ENCODE peak calls at places on chromosomes 2 and 18, in five cellular contexts. S, E, N, T and L are unnamed samples. For H3K4me1, the result is how much of the 10 kb centered on the place peaks cover.

GRCh38 chr18:6055711-6056110 is 160.4 kb upstream of the TMEM200C start:
- DNase-seq in E (no peak), S (no peak), N (peak), T (no peak), L (no peak)

GRCh38 chr18:34740101-34740500 is 30.0 kb downstream of the DTNA start:
- DNase-seq in N (no peak), E (no peak), S (no peak), T (no peak), L (no peak)

GRCh38 chr2:157751462-157752058 is 122.9 kb upstream of the ACVR1C start:
- DNase-seq in S (peak), E (no peak), T (no peak), N (peak), L (peak)

GRCh38 chr2:171706152-171706803 is 19.0 kb downstream of the DYNC1I2 start:
- DNase-seq in T (no peak), N (peak), S (peak), E (no peak), L (no peak)

GRCh38 chr2:120954939-120955338 is 219.3 kb downstream of the GLI2 start:
- DNase-seq in E (no peak), T (no peak), N (no peak), S (no peak), L (no peak)

GRCh38 chr2:207356604-207357003 is 173.2 kb upstream of the CREB1 start:
- DNase-seq in E (no peak), T (no peak), N (no peak), S (no peak), L (no peak)

GRCh38 chr2:189302274-189302948 is 122.8 kb upstream of the COL5A2 start:
- DNase-seq in N (peak), T (no peak), E (no peak), S (no peak), L (no peak)

GRCh38 chr2:3299130-3299529 is 78.5 kb downstream of the EIPR1 start:
- DNase-seq in E (peak), S (no peak), N (no peak), T (peak), L (peak)

GRCh38 chr2:147588191-147588590 is 256.6 kb upstream of the ACVR2A start:
- DNase-seq in S (no peak), E (no peak), T (no peak), N (peak), L (no peak)

GRCh38 chr18:76488190-76488589 is 6.9 kb downstream of the ZNF516 start:
- DNase-seq in S (no peak), T (no peak), N (no peak), E (no peak), L (no peak)

GRCh38 chr2:101830555-101830954 is 133.0 kb downstream of the MAP4K4 start:
- DNase-seq in N (peak), E (no peak), S (no peak), T (no peak), L (no peak)

GRCh38 chr2:219637842-219638185 is 10.4 kb downstream of the SLC4A3 start:
- DNase-seq in S (no peak), N (no peak), T (no peak), E (no peak), L (no peak)

GRCh38 chr2:200616193-200616592 is 30.4 kb downstream of the AOX1 start:
- DNase-seq in N (no peak), T (no peak), E (no peak), S (no peak), L (no peak)

GRCh38 chr2:3667151-3667631 is 9.2 kb downstream of the ALLC start:
- DNase-seq in E (no peak), N (no peak), T (no peak), S (no peak), L (no peak)

GRCh38 chr2:109348645-109349554 is 219.9 kb downstream of the SH3RF3 start:
- DNase-seq in T (no peak), N (no peak), S (no peak), E (no peak), L (no peak)

GRCh38 chr18:70423988-70424387 is 135.1 kb downstream of the SOCS6 start:
- DNase-seq in S (no peak), T (no peak), N (peak), E (no peak), L (no peak)

GRCh38 chr2:202541137-202541536 is 93.6 kb upstream of the FAM117B start:
- DNase-seq in T (no peak), E (no peak), N (no peak), S (no peak), L (no peak)

GRCh38 chr18:21980744-21981143 is 188.6 kb upstream of the GATA6 start:
- DNase-seq in S (no peak), N (no peak), T (no peak), E (no peak), L (no peak)

GRCh38 chr18:23243178-23243577 is 107.9 kb downstream of the CABLES1 start:
- DNase-seq in S (peak), N (no peak), E (no peak), T (peak), L (no peak)

GRCh38 chr18:32920796-32921787 is 148.3 kb upstream of the KLHL14 start:
- DNase-seq in T (no peak), E (no peak), N (peak), S (no peak), L (no peak)

GRCh38 chr2:149313512-149313972 is 16.8 kb upstream of the LYPD6 start:
- DNase-seq in T (no peak), S (peak), N (peak), E (no peak), L (no peak)

GRCh38 chr2:60710707-60711106 is 45.4 kb upstream of the PAPOLG start:
- DNase-seq in N (no peak), T (no peak), S (no peak), E (no peak), L (no peak)

GRCh38 chr2:54088191-54088634 is 27.2 kb upstream of the ACYP2 start:
- DNase-seq in T (no peak), S (no peak), N (no peak), E (no peak), L (no peak)

GRCh38 chr2:61074100-61074499 is 8.4 kb downstream of the SANBR start:
- DNase-seq in T (no peak), N (no peak), S (no peak), E (no peak), L (no peak)

GRCh38 chr2:37711308-37711731 is 39.9 kb upstream of the CDC42EP3 start:
- DNase-seq in N (peak), S (no peak), E (no peak), T (peak), L (peak)

GRCh38 chr2:69482471-69482870 is 45.2 kb upstream of the NFU1 start:
- DNase-seq in N (no peak), E (no peak), S (peak), T (no peak), L (no peak)

DNA sequence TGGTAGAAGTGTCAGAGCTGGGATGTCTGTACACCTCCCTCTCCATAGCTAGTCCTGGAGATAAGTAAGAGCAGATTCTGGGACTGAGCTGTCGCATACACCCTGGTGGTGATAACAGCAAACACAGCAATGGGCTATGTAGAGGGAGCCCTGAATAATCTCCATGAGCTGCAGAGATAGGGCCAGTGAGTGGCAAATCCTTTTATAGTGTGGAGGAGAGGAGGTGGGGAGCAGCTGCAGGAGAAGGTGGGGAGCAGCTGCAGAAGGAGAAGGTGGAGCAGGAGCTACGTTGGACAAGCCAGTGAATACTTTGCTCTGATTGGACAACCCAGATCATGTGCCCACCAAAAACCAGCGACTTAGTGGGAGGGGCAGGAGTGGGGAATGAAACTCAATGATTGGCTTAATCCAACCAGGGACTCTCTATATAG is 85.5 kb downstream of the TMEM247 start:
- DNase-seq in T (no peak), E (no peak), N (no peak), S (peak), L (no peak)
- H3K4me1 ChIP-seq in T (under half), E (half or more), N (under half), S (half or more), L (under half)

GRCh38 chr18:55479656-55480420 is 108.2 kb downstream of the TCF4 start:
- DNase-seq in E (no peak), N (no peak), T (no peak), S (no peak), L (no peak)

GRCh38 chr18:55477537-55478300 is 110.3 kb downstream of the TCF4 start:
- DNase-seq in S (peak), N (peak), E (no peak), T (no peak), L (no peak)

GRCh38 chr18:55475916-55476315 is 112.1 kb downstream of the TCF4 start:
- DNase-seq in S (no peak), E (no peak), T (no peak), N (no peak), L (no peak)

GRCh38 chr18:55475467-55475866 is 112.5 kb downstream of the TCF4 start:
- DNase-seq in S (no peak), T (no peak), N (no peak), E (no peak), L (no peak)

GRCh38 chr18:55478301-55478660 is 109.7 kb downstream of the TCF4 start:
- DNase-seq in N (no peak), E (no peak), S (no peak), T (no peak), L (no peak)
- H3K4me3 ChIP-seq in N (peak), E (peak), S (peak), T (peak), L (no peak)

GRCh38 chr2:25672500-25673169 is 742 bp downstream of the DTNB start:
- DNase-seq in E (peak), S (peak), N (peak), T (peak), L (peak)

GRCh38 chr2:25677877-25678276 is 4.5 kb upstream of the DTNB start:
- DNase-seq in T (no peak), N (no peak), S (no peak), E (no peak), L (no peak)

GRCh38 chr2:25673170-25674002 is at the start of gene DTNB:
- DNase-seq in N (peak), E (peak), T (peak), S (peak), L (peak)

GRCh38 chr2:25671622-25672021 is 1.8 kb downstream of the DTNB start:
- DNase-seq in T (no peak), E (no peak), S (no peak), N (peak), L (no peak)

GRCh38 chr2:25674003-25674362 is 606 bp upstream of the DTNB start:
- DNase-seq in N (no peak), E (no peak), S (no peak), T (no peak), L (no peak)
- H3K4me1 ChIP-seq in N (under half), E (under half), S (under half), T (under half), L (under half)

DNA sequence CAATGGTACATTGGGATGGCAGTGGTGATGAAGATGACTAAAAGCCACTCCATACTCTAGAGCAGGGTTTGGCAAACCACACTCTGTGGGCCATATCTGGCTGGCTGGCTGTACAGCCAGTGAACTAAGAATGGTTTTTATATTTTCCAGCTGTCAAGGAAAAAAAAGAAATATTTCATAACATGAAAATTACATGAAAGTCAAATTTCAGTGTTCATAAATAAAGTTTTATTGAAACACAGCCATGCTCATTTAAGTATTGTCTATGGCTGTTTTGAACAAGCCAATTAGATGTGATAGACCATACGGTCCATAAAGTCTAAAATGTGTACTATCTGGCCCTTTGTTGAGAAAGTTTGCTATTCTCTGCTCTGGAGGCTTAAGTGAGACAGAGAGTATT is 1.5 kb downstream of the TTC21B start:
- DNase-seq in E (no peak), T (no peak), S (no peak), N (no peak), L (no peak)
- H3K4me3 ChIP-seq in E (no peak), T (peak), S (peak), N (peak), L (peak)

DNA sequence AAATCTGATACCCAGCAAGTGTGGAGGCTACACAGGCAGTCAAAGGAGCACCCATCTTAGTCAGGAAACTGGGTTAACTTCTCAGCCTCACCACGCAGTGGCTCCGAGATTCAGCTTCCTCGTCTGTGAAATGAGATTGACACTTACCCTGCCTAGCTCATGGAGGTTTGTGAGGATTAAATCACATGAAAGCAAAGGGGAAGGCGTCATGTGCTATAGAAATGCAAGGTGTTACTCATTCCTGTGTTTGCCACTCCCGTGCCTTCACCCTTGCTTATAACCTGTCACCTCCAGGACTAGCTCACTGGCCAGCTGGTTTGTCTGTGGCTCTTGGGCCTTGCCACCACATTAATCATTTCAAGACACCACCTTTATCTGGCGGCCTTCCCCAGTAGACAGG is 118.9 kb upstream of the FOSL2 start:
- DNase-seq in E (no peak), T (no peak), S (no peak), N (no peak), L (no peak)
- H3K4me1 ChIP-seq in E (under half), T (under half), S (under half), N (half or more), L (under half)

DNA sequence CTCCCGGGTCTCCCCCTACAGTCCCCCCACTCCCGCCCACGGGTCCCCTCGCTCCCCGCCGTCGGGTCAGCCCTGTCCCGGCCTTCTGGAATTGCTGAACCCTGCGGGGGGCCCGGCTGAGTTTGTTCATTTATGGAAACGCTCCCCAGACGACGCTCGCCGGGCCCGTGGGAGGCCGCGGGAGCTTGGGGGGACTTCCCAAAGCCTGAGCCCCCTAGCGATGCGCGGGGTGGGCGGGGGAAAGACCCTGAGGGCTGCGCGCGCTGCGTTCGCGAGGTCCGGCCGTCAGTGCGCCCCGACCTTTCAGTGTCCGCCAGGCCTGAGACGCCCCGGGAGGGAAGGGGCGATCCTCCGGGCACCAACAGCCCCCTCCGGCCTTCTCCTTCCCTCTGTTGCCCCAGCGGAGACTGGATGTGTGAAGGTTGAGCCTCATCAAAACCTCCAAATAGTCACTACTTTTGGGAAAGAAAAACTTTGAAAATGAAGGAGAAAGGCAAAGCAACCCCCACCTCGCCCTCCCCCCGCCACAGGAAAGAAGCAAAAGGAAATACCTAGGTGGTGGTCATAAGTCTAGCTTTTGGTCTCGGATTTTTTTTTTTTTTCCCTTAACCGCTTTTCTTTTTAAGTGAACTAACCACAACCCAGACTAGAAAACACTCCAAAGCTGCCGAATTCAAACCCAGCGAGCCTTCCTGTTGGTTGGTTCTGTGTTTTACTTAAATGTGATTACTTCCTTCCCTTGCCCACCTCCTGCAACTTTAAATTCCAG is 509 bp upstream of the CYS1 start:
- DNase-seq in N (no peak), E (no peak), T (no peak), S (peak), L (peak)
- H3K4me3 ChIP-seq in N (no peak), E (peak), T (peak), S (peak), L (peak)

GRCh38 chr2:165924950-165925349 is 28.6 kb downstream of the TTC21B start:
- DNase-seq in N (no peak), E (no peak), T (no peak), S (no peak), L (no peak)
- H3K4me1 ChIP-seq in N (under half), E (under half), T (under half), S (under half), L (under half)